ENCODE peak calls at places on chromosomes 4 and X, in four cellular contexts. B is CD4-positive, CD25-positive, alpha-beta regulatory T cell; U is astrocyte; W is uterus. J is an unnamed sample.

GRCh38 chrX:150254909-150255308 is 108.2 kb upstream of the MAMLD1 start:
- DNase-seq in B (no peak), U (no peak), W (no peak), J (no peak)

GRCh38 chr4:122827258-122827887 is 742 bp downstream of the FGF2 start:
- DNase-seq in B (no peak), U (no peak), W (peak), J (peak)

GRCh38 chrX:30971761-30972603 is 82.9 kb upstream of the TAB3 start:
- DNase-seq in B (peak), U (peak), W (no peak), J (no peak)

GRCh38 chr4:73850261-73850970 is 2.7 kb upstream of the PF4V1 start:
- DNase-seq in B (no peak), U (no peak), W (no peak), J (no peak)

GRCh38 chrX:105375816-105376215 is 155.3 kb upstream of the TEX13A start:
- DNase-seq in B (no peak), U (peak), W (no peak), J (no peak)

GRCh38 chr4:53943345-53944085 is 120.9 kb downstream of the CHIC2 start:
- DNase-seq in B (no peak), U (peak), W (no peak), J (no peak)

GRCh38 chrX:34300871-34301270 is 168.8 kb upstream of the FAM47A start:
- DNase-seq in B (no peak), U (peak), W (peak), J (no peak)

GRCh38 chrX:69130448-69130847 is 34.8 kb downstream of the PJA1 start:
- DNase-seq in B (no peak), U (no peak), W (no peak), J (no peak)

GRCh38 chr4:8181844-8182243 is 17.2 kb upstream of the SH3TC1 start:
- DNase-seq in B (no peak), U (no peak), W (no peak), J (peak)

GRCh38 chr4:42478941-42479340 is 81.7 kb downstream of the SHISA3 start:
- DNase-seq in B (no peak), U (no peak), W (no peak), J (no peak)

GRCh38 chr4:89994176-89994873 is 99.7 kb downstream of the MMRN1 start:
- DNase-seq in B (no peak), U (no peak), W (no peak), J (no peak)

GRCh38 chr4:41880840-41881831 is 54.1 kb upstream of the TMEM33 start:
- DNase-seq in B (no peak), U (no peak), W (no peak), J (no peak)

GRCh38 chr4:153152453-153153338 is 51.5 kb upstream of the TRIM2 start:
- DNase-seq in B (peak), U (peak), W (no peak), J (peak)

GRCh38 chr4:853416-853781 is 27.5 kb upstream of the CPLX1 start:
- DNase-seq in B (no peak), U (no peak), W (no peak), J (peak)

DNA sequence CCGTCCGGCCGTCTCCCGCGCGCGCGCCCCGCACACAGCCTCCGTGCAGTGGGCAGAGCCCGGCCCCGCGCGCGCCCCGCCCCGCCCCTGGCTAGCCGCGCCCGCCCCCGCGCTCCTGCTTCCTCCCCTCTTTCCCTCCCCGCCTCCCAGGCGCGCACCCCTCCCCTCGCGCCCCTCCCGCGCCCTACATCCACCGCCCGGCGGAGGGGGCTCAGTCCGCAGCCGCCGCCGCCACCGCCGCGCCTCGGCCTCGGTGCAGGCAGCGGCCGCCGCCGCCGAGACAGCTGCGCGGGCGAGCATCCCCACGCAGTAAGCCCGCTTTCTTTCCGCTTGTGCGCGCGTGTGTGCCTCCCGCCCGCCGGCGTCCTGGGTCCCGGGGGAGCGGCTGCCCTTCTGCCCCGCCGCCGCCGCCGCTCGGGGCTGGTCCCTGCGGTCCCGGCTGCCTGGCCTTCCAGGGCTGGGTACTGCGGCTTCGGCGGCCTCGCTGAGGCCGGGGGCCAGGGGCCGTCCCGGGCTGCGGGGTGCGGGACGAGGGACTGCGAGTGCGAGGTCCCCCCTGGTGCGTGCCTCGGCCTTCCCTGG is at the start of gene FHL1:
- DNase-seq in B (peak), U (no peak), W (peak), J (peak)
- H3K4me3 ChIP-seq in B (peak), U (peak), W (peak), J (peak)

GRCh38 chrX:50707955-50708694 is 105.9 kb downstream of the SHROOM4 start:
- DNase-seq in B (no peak), U (no peak), W (no peak), J (no peak)
- H3K27ac ChIP-seq in B (no peak), U (no peak), W (no peak), J (no peak)

GRCh38 chr4:15425520-15425919 is 2.3 kb upstream of the C1QTNF7 start:
- DNase-seq in B (no peak), U (no peak), W (no peak), J (no peak)

GRCh38 chr4:15427126-15427525 is 707 bp upstream of the C1QTNF7 start:
- DNase-seq in B (no peak), U (peak), W (no peak), J (no peak)

GRCh38 chr4:15427715-15428114 is at the start of gene C1QTNF7:
- DNase-seq in B (no peak), U (no peak), W (no peak), J (no peak)

GRCh38 chr4:15423285-15423711 is 4.5 kb upstream of the C1QTNF7 start:
- DNase-seq in B (no peak), U (no peak), W (no peak), J (no peak)

DNA sequence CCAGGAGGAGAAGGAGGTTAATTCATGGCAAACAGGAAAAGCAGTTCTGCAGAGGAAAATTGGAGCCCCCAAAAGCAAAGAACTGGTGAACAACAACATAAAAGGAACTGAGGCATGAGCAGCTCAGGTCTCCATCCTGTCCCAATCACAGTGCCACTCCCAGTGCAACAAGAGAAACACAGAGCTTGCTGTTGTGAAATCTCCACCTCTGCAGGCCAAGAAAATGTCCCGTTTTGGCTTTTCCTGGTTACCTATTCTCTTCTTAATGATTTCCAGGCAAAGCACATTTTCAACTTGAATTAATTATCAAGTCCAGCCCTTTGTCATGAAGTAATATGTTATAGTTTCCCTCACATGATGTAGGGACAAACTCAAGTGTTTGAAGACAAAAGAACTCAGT is 778 bp downstream of the C1QTNF7 start:
- DNase-seq in B (no peak), U (no peak), W (peak), J (no peak)
- H3K4me3 ChIP-seq in B (no peak), U (no peak), W (no peak), J (no peak)

GRCh38 chrX:139931646-139932076 is 1.2 kb downstream of the ATP11C start:
- DNase-seq in B (no peak), U (no peak), W (peak), J (no peak)
- H3K27ac ChIP-seq in B (peak), U (peak), W (peak), J (peak)

DNA sequence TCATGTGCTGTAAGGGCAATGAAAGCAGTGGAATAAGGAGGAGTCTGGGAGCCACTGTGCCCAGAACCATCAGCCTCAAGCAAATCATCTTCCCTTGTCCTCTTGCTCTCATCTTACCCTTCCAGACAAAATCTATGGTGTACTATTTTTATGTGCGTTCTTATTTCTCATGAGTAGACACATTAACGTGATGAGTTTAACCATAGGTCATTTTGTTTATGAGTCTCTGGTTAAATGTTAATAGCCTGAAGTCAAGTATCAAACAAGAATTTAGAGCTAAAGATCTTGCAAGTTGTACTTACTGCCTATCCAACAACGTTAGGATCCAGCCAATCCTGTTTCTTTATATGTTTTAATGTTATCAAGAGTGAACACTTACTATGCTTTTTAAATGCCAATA is 495.3 kb downstream of the SPRY1 start:
- DNase-seq in B (no peak), U (no peak), W (no peak), J (no peak)
- H3K4me3 ChIP-seq in B (no peak), U (no peak), W (no peak), J (no peak)

DNA sequence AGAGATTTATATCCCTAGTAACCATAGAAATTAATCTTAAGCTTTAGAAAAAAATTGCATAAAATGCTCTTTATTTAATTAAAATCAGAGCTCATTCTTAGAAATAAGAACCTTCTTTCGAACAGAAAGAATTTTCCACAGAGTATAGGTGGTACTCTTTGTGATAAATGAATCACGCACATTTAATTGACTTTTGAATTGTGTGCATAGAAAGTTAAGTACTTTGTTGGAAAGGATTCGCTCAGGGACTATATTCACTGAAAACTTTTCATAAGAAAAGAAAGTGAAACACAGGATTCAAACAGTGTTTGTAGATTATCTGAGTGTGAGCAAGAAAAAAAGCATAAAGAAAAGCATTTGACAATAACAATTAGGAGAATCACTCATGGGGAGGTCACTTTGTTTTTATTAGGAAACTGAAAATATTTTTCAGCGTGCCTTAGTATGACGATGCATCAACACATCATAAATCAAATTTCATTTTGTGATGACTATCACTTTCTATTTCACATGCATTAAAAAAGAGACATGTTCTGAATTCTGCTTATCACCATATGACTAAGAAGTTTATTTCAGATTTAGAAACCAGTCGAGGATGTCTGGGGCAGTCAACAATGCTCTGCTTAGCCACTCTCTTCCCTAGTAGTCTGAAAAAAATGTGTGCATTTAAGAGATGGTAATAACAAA is 49.5 kb downstream of the STX18 start:
- DNase-seq in B (no peak), U (no peak), W (no peak), J (no peak)
- H3K27ac ChIP-seq in B (peak), U (peak), W (peak), J (no peak)

DNA sequence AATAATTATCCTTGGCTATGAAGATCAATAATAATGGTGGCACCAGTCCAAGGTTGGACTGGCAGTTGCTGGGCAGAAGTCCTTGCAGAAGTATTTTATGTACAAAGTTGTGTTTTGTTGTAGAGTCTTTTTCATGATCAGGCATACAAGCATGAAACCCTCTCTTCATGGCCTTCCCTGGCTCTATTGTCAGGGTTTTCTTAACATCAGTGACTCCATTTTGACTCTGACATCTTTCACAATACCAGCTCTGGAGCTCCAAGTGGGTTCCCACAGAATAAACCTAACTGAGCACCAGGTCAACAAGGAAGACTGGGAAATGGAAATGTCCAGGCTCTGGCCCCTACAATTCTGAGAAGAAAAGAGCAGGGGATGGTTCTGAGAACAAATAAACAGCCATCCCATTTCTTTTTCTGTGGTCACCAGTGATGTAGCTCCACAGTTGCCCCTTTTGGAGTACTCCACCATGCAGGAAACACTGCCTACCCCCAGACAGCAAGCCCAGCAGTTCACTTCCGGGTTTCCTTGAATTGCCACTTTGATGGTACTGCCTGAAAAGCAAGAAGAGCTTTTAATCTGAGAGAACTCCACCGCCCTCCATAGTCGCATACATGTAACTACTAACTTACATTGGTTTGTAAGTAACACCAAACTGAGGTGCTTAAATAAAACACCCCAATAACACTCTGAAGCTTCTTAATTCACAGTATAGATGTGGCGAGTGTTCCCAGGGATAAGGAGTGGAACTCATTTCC is 53.5 kb upstream of the HPSE start:
- DNase-seq in B (no peak), U (no peak), W (no peak), J (no peak)
- H3K4me3 ChIP-seq in B (no peak), U (no peak), W (no peak), J (no peak)